ENCODE peak calls at places on chromosomes 1 and 21, in ten cellular contexts. D, K, N, G, B, H, Q, V, T and S are unnamed samples.

GRCh38 chr1:213017447-213018273 is 2.0 kb upstream of the ANGEL2 start:
- DNase-seq in D (no peak), B (no peak), H (no peak), Q (no peak), N (no peak), K (no peak), G (no peak), T (no peak), V (no peak), S (no peak)

GRCh38 chr1:201982082-201982922 is at the start of gene RNPEP:
- DNase-seq in Q (peak), T (peak), B (peak), K (peak), V (peak), D (peak), G (peak), H (peak), N (peak), S (peak)

GRCh38 chr1:25758466-25759070 is 41.4 kb upstream of the SELENON start:
- DNase-seq in H (no peak), K (no peak), N (no peak), G (no peak), V (no peak), T (no peak), B (no peak), D (no peak), Q (no peak), S (no peak)

GRCh38 chr1:24558902-24559791 is 3.3 kb downstream of the NCMAP start:
- DNase-seq in V (peak), B (peak), N (peak), G (peak), T (peak), D (no peak), H (peak), Q (peak), K (peak), S (peak)

GRCh38 chr21:14977814-14978213 is 87.0 kb downstream of the NRIP1 start:
- DNase-seq in T (no peak), V (peak), K (no peak), B (no peak), G (no peak), N (no peak), H (no peak), D (no peak), Q (no peak), S (no peak)

GRCh38 chr1:26584022-26584485 is 54.5 kb downstream of the RPS6KA1 start:
- DNase-seq in B (no peak), H (no peak), K (peak), G (no peak), N (peak), D (peak), Q (peak), V (no peak), T (no peak), S (peak)

GRCh38 chr1:202711949-202712635 is 1.8 kb upstream of the SYT2 start:
- DNase-seq in B (no peak), N (no peak), D (no peak), H (no peak), T (no peak), G (no peak), V (no peak), Q (no peak), K (no peak), S (no peak)

GRCh38 chr1:100539836-100540536 is 2.0 kb downstream of the GPR88 start:
- DNase-seq in N (peak), H (peak), V (peak), G (peak), Q (peak), K (no peak), T (peak), D (peak), B (peak), S (peak)

GRCh38 chr1:3740038-3740437 is 12.2 kb upstream of the CCDC27 start:
- DNase-seq in G (no peak), Q (no peak), H (no peak), T (no peak), N (no peak), B (no peak), K (no peak), D (no peak), V (no peak), S (no peak)

GRCh38 chr21:41926068-41926806 is 27.6 kb downstream of the C2CD2 start:
- DNase-seq in B (no peak), N (no peak), K (peak), G (no peak), T (peak), H (peak), D (peak), V (no peak), Q (no peak), S (peak)

GRCh38 chr1:157352817-157353408 is 199.4 kb downstream of the FCRL5 start:
- DNase-seq in H (no peak), G (no peak), D (no peak), K (no peak), T (no peak), Q (no peak), B (no peak), N (no peak), V (no peak), S (no peak)

GRCh38 chr21:36864974-36865373 is 101.5 kb downstream of the HLCS start:
- DNase-seq in D (no peak), Q (no peak), K (no peak), V (no peak), T (no peak), H (no peak), G (no peak), B (no peak), N (no peak), S (no peak)

GRCh38 chr1:9929431-9930385 is 13.5 kb downstream of the LZIC start:
- DNase-seq in B (no peak), K (no peak), H (no peak), D (peak), V (peak), Q (no peak), N (no peak), T (peak), G (no peak), S (no peak)

GRCh38 chr1:187892640-187893039 is 1063.9 kb downstream of the PLA2G4A start:
- DNase-seq in B (no peak), H (no peak), D (no peak), G (no peak), T (no peak), Q (no peak), N (no peak), V (no peak), K (no peak), S (no peak)

GRCh38 chr1:110328700-110329099 is 10.5 kb upstream of the RBM15 start:
- DNase-seq in K (no peak), H (no peak), G (no peak), T (no peak), Q (no peak), D (no peak), B (no peak), N (no peak), V (no peak), S (no peak)
- H3K4me3 ChIP-seq in K (no peak), H (no peak), G (no peak), T (no peak), Q (no peak), D (no peak), B (no peak), N (no peak), V (no peak), S (no peak)

GRCh38 chr1:5491207-5491904 is 500.9 kb downstream of the NPHP4 start:
- DNase-seq in V (no peak), N (no peak), D (no peak), K (no peak), Q (no peak), H (no peak), B (no peak), T (no peak), G (no peak), S (no peak)

GRCh38 chr1:5495596-5496410 is 496.4 kb downstream of the NPHP4 start:
- DNase-seq in D (no peak), H (no peak), B (no peak), Q (no peak), V (no peak), T (no peak), N (peak), K (no peak), G (no peak), S (no peak)

GRCh38 chr1:5494518-5494917 is 497.7 kb downstream of the NPHP4 start:
- DNase-seq in V (no peak), G (no peak), N (no peak), T (no peak), K (no peak), H (no peak), D (no peak), Q (no peak), B (no peak), S (no peak)

GRCh38 chr1:5492861-5493260 is 499.4 kb downstream of the NPHP4 start:
- DNase-seq in H (no peak), Q (no peak), K (no peak), D (no peak), B (no peak), G (no peak), V (no peak), T (no peak), N (peak), S (no peak)

DNA sequence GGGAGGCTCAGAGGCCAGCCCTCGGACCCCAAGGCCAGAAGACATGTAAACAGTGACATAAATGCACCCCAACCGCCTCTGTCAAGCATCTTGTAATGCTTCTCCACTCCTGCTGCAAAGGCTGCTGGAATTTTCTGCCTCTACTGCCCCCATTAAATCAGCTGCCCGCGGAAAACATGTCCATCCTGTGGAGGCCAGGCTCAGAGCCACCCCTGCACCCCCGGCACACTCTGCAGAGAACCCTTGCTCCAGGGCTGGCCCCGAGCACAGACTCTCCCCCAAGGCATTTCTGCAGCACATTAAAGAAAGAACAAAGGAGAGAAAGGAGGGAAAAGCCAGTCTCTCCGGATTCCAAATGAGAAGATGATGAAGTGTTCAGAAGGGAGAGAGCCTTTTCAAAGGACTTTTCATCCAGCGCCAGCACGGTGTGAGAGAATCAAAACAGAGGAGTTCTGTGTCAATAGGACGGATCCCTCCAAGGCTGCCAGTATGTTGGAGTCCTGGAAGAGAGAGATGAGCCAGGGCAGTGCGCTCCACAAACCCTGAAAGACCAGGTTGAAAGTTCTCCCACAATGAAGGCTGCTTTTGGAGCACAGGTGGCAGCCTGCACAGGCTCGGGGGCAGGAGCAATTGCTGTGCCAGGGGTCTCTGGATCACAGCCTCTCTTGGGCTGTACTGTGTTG is 498.4 kb downstream of the NPHP4 start:
- DNase-seq in D (no peak), B (no peak), N (peak), V (no peak), G (no peak), Q (no peak), K (no peak), H (no peak), T (no peak), S (no peak)
- H3K4me3 ChIP-seq in D (no peak), B (no peak), N (no peak), V (no peak), G (no peak), Q (no peak), K (no peak), H (no peak), T (no peak), S (no peak)

DNA sequence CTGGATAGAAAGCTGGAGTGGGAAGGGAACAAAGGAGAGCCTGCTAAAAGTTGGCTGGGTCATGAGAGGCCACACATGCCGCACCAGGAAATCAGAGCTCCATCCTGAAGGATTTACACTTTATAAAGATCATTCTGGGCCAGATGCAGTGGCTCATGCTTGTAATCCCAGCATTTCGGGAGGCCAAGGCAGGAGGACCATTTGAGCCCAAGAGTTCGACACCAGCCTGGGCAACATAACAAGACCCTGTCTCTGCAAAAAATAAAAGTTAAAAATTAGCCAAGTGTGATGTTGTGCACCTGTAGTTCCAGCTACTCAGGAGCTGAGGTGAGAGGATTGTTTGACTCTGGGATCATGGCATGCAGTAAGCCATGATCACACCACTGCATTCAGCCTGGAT is 28.7 kb upstream of the RASAL2 start:
- DNase-seq in Q (no peak), B (no peak), V (no peak), G (no peak), K (no peak), H (no peak), N (no peak), T (no peak), D (no peak), S (no peak)
- H3K4me3 ChIP-seq in Q (no peak), B (no peak), V (no peak), G (no peak), K (no peak), H (no peak), N (no peak), T (no peak), D (no peak), S (no peak)

GRCh38 chr1:164180824-164181223 is 378.2 kb upstream of the PBX1 start:
- DNase-seq in N (no peak), V (no peak), B (no peak), Q (no peak), G (no peak), T (no peak), H (no peak), K (no peak), D (no peak), S (no peak)

GRCh38 chr1:164188507-164188906 is 370.5 kb upstream of the PBX1 start:
- DNase-seq in K (no peak), T (no peak), G (peak), D (no peak), H (no peak), V (no peak), B (no peak), N (no peak), Q (no peak), S (no peak)

GRCh38 chr1:164184273-164184672 is 374.7 kb upstream of the PBX1 start:
- DNase-seq in T (no peak), Q (no peak), N (no peak), G (no peak), K (no peak), D (no peak), V (no peak), H (no peak), B (no peak), S (no peak)
- H3K4me3 ChIP-seq in T (no peak), Q (no peak), N (no peak), G (no peak), K (no peak), D (no peak), V (no peak), H (no peak), B (no peak), S (no peak)

GRCh38 chr21:17050156-17050555 is 462.7 kb upstream of the CXADR start:
- DNase-seq in G (no peak), D (no peak), Q (no peak), H (no peak), N (no peak), B (no peak), T (no peak), V (no peak), K (no peak), S (no peak)
- H3K4me3 ChIP-seq in G (no peak), D (no peak), Q (no peak), H (no peak), N (no peak), B (no peak), T (no peak), V (no peak), K (no peak), S (no peak)

GRCh38 chr1:40709802-40710278 is 18.3 kb downstream of the NFYC start:
- DNase-seq in D (no peak), K (no peak), N (no peak), H (no peak), T (no peak), V (no peak), G (no peak), B (no peak), Q (no peak), S (no peak)
- H3K4me3 ChIP-seq in D (peak), K (peak), N (peak), H (peak), T (peak), V (peak), G (peak), B (peak), Q (peak), S (peak)

GRCh38 chr1:91803847-91804545 is 82.0 kb downstream of the TGFBR3 start:
- DNase-seq in B (no peak), H (no peak), D (no peak), T (no peak), N (no peak), V (no peak), K (no peak), G (no peak), Q (peak), S (peak)
- H3K4me3 ChIP-seq in B (no peak), H (no peak), D (no peak), T (no peak), N (no peak), V (no peak), K (no peak), G (no peak), Q (no peak), S (no peak)